ENCODE peak calls at places on chromosomes 2 and 18, in seven cellular contexts. F is HEK293T; U is activated CD4-positive, alpha-beta T cell treated with anti-CD3 and anti-CD28 coated beads for 4 hours; J is breast epithelium; X is RWPE1; Q is ovary; H is tibial nerve. K is an unnamed sample.

GRCh38 chr18:70781860-70782453 is 493.1 kb downstream of the SOCS6 start:
- DNase-seq in J (no peak), U (peak; percentile 57), X (peak; percentile 9), Q (no peak), H (no peak), F (peak; percentile 36), K (peak; percentile 25)

GRCh38 chr2:216235462-216235861 is 126.3 kb downstream of the XRCC5 start:
- DNase-seq in Q (no peak), U (no peak), X (no peak), H (no peak), F (no peak), J (no peak), K (no peak)

GRCh38 chr2:15009681-15010080 is 377.2 kb downstream of the LRATD1 start:
- DNase-seq in J (no peak), U (no peak), H (no peak), X (no peak), F (no peak), Q (no peak), K (no peak)

GRCh38 chr18:41875094-41875780 is 79.8 kb upstream of the PIK3C3 start:
- DNase-seq in H (no peak), X (peak; percentile 20), U (no peak), J (no peak), Q (no peak), F (no peak), K (no peak)

GRCh38 chr2:187424156-187424555 is 23.9 kb downstream of the CALCRL start:
- DNase-seq in X (no peak), U (no peak), Q (no peak), J (no peak), F (no peak), H (no peak), K (no peak)

GRCh38 chr2:102848366-102848839 is 86.6 kb downstream of the TMEM182 start:
- DNase-seq in H (peak; percentile 46), X (peak; percentile 82), F (peak; percentile 74), Q (no peak), U (no peak), J (no peak), K (no peak)

GRCh38 chr2:5673861-5674240 is 18.3 kb upstream of the SOX11 start:
- DNase-seq in Q (no peak), X (no peak), F (no peak), U (no peak), H (no peak), J (no peak), K (no peak)

GRCh38 chr2:105697781-105698449 is 46.8 kb upstream of the NCK2 start:
- DNase-seq in U (no peak), X (no peak), F (no peak), J (peak; percentile 32), H (no peak), Q (no peak), K (no peak)

GRCh38 chr2:83784315-83784714 is 674.8 kb downstream of the SUCLG1 start:
- DNase-seq in F (no peak), X (no peak), H (no peak), J (no peak), Q (no peak), U (no peak), K (no peak)

GRCh38 chr18:74512321-74513053 is 16.3 kb downstream of the CNDP2 start:
- DNase-seq in H (no peak), J (no peak), U (no peak), F (no peak), X (no peak), Q (no peak), K (no peak)

GRCh38 chr2:65554765-65555561 is 122.6 kb upstream of the SPRED2 start:
- DNase-seq in J (no peak), X (no peak), U (no peak), F (no peak), H (no peak), Q (no peak), K (no peak)

GRCh38 chr2:218026676-218027425 is 24.1 kb upstream of the TNS1 start:
- DNase-seq in H (no peak), U (no peak), X (no peak), F (no peak), Q (no peak), J (peak; percentile 89), K (no peak)

GRCh38 chr2:240458900-240459391 is 23.5 kb downstream of the GPC1 start:
- DNase-seq in J (no peak), U (no peak), F (no peak), Q (peak; percentile 17), X (no peak), H (no peak), K (no peak)

GRCh38 chr2:117555965-117556364 is 258.5 kb upstream of the DDX18 start:
- DNase-seq in F (no peak), Q (no peak), J (no peak), U (no peak), X (no peak), H (no peak), K (no peak)

GRCh38 chr2:174014699-174015070 is 49.5 kb upstream of the SP3 start:
- DNase-seq in H (no peak), U (no peak), F (no peak), X (no peak), J (no peak), Q (no peak), K (no peak)

GRCh38 chr2:65435625-65436168 is 3.3 kb upstream of the SPRED2 start:
- DNase-seq in F (peak; percentile 86), Q (peak; percentile 88), U (peak; percentile 14), H (peak; percentile 73), J (peak; percentile 83), X (peak; percentile 83), K (peak; percentile 39)

GRCh38 chr2:6845903-6846302 is 19.8 kb downstream of the CMPK2 start:
- DNase-seq in F (no peak), J (no peak), Q (no peak), X (no peak), H (no peak), U (no peak), K (no peak)

GRCh38 chr18:6004119-6004518 is 108.8 kb upstream of the TMEM200C start:
- DNase-seq in J (no peak), H (no peak), F (no peak), U (no peak), X (no peak), Q (no peak), K (no peak)

GRCh38 chr2:242075163-242075562 is 205.6 kb downstream of the RTP5 start:
- DNase-seq in F (no peak), Q (no peak), H (no peak), J (peak; percentile 62), U (no peak), X (no peak), K (no peak)

K was measured in stimulated activated naive CD4-positive, alpha-beta T cell treated with Interleukin-2 at 50 U/mL for 16 hours.